ENCODE peak calls at places on chromosomes 12 and 14, in four cellular contexts. Y, K, B and G are unnamed samples.

GRCh38 chr12:111413442-111414086 is 7.8 kb downstream of the SH2B3 start:
- DNase-seq in K (no peak), B (peak; percentile 62), Y (no peak), G (no peak)

GRCh38 chr14:55433880-55434804 is 6.3 kb downstream of the TBPL2 start:
- DNase-seq in B (no peak), Y (no peak), K (no peak), G (no peak)

GRCh38 chr12:12927211-12928079 is 24.5 kb downstream of the GPRC5D start:
- DNase-seq in K (peak; percentile 88), Y (peak; percentile 7), B (peak; percentile 82), G (no peak)

GRCh38 chr12:6199531-6200265 is 502 bp upstream of the CD9 start:
- DNase-seq in Y (no peak), B (no peak), K (no peak), G (peak; percentile 24)

GRCh38 chr12:27772328-27773049 is 7.5 kb upstream of the KLHL42 start:
- DNase-seq in K (no peak), B (no peak), Y (no peak), G (no peak)

GRCh38 chr12:64814432-64814831 is 10.0 kb upstream of the TBC1D30 start:
- DNase-seq in Y (no peak), B (no peak), K (no peak), G (no peak)

GRCh38 chr12:120439646-120440247 is 1.8 kb downstream of the COX6A1 start:
- DNase-seq in B (peak; percentile 54), K (peak; percentile 66), Y (peak; percentile 68), G (peak; percentile 21)

GRCh38 chr12:6538420-6539275 is 4.3 kb downstream of the GAPDH start:
- DNase-seq in K (no peak), B (no peak), Y (no peak), G (no peak)

GRCh38 chr12:47087088-47087688 is 7.4 kb upstream of the AMIGO2 start:
- DNase-seq in B (no peak), K (no peak), Y (no peak), G (no peak)

GRCh38 chr12:22060261-22060660 is 14.2 kb downstream of the CMAS start:
- DNase-seq in Y (no peak), K (no peak), B (no peak), G (no peak)

GRCh38 chr12:128693771-128694170 is 130.0 kb downstream of the SLC15A4 start:
- DNase-seq in K (no peak), Y (no peak), B (no peak), G (no peak)
- TF ChIP-seq CTCF in K (no peak), Y (no peak), B (no peak), G (no peak)

DNA sequence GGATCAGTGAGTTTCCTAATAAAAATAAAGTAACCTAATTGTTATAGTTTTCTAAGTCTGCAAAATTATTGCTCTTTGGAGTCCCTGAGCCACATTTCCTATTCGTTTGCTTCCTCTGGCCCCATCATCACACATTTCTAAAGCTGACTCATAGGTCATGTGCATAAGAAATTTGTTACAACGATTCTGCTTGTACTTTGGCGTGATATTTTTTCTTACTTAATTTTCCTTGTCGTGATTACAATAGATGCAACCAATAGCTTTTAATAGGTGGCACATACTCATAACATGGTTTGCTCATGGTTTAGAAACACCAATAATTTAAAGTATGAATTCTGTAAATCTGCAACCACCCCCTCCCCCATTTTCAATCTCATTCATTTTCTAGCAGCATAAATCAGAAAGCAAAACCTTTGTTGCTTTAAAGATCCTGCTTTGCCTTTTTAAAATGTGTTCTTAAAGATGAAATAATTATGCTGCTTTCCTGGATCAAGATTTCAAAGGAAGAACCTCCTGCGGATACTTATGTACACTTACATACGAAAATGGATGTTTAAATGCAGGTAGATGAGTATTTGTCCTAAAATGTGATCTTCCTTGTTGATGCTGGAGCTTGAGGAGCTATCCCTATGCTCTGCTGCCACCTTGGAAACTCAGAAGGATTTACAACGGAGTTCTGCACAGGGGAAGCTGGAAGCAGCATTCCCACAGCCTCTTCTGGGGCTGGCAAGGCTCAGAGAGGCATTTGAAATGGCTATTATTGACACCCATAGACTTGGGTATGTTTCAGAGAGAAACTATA is 1.7 kb upstream of the FLRT2 start:
- DNase-seq in B (peak; percentile 93), K (no peak), Y (no peak), G (no peak)
- TF ChIP-seq CTCF in B (peak; percentile 79), K (no peak), Y (no peak), G (no peak)

DNA sequence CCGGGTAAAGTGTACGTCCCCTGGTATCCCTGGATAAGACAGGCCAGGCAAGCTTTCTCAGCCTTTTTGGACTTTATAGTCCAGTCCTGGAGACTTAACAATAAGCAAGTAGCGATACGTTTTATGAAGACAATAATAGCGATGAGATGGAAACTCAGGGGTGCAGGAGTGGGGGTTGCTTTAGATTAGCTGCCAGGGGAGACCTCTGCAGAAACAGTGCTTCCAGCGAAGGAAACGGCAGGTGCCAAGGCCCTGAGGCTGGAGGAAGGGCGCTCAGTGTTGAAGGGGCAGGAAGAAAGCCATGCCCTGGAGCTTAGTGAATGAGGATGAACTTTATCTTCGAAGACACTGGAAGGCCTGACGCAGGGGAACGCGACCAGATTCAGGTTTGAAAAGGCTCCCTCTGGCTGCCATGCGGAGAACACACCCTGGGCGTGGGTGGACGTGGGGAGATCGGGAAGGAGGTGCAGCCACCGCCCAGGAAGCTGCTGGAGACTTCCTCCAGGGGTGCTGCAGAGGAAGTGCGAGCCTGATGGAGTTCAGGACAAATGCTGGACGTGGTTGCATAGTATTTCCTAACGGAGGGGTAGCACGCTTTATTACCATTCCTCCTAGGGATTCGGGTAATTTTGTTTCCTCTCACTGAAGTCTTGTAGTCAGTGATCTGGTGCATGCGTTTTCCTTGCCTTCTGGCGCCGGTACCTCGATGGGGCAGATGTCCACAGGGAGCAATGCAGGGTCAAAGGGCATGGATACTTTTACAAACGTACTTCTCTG is 26.1 kb upstream of the UBC start:
- DNase-seq in Y (peak; percentile 66), K (peak; percentile 83), B (peak; percentile 88), G (peak; percentile 62)
- TF ChIP-seq CTCF in Y (peak; percentile 97), K (peak; percentile 75), B (peak; percentile 87), G (no peak)

GRCh38 chr12:14937689-14938088 is 648 bp downstream of the ERP27 start:
- DNase-seq in K (no peak), Y (no peak), B (no peak), G (no peak)
- TF ChIP-seq CTCF in K (no peak), Y (peak; percentile 59), B (no peak), G (no peak)

GRCh38 chr12:75294797-75295196 is 35.3 kb downstream of the CAPS2 start:
- DNase-seq in B (no peak), K (no peak), Y (no peak), G (no peak)

GRCh38 chr12:75294338-75294737 is 35.8 kb downstream of the CAPS2 start:
- DNase-seq in B (no peak), K (no peak), Y (no peak), G (no peak)

GRCh38 chr12:75291014-75291413 is 39.1 kb downstream of the CAPS2 start:
- DNase-seq in K (no peak), B (no peak), Y (no peak), G (no peak)

GRCh38 chr12:75289678-75290200 is 40.4 kb downstream of the CAPS2 start:
- DNase-seq in K (no peak), B (peak; percentile 57), Y (no peak), G (no peak)
- TF ChIP-seq CTCF in K (peak; percentile 39), B (no peak), Y (no peak), G (no peak)

GRCh38 chr12:100827901-100828520 is 33.4 kb downstream of the ANO4 start:
- DNase-seq in K (no peak), B (peak; percentile 61), Y (no peak), G (no peak)
- TF ChIP-seq CTCF in K (peak; percentile 59), B (peak; percentile 96), Y (no peak), G (no peak)

GRCh38 chr12:105985383-105985782 is 153.4 kb downstream of the NUAK1 start:
- DNase-seq in Y (no peak), B (no peak), K (no peak), G (no peak)

GRCh38 chr12:105986779-105987686 is 151.7 kb downstream of the NUAK1 start:
- DNase-seq in K (no peak), B (peak; percentile 53), Y (no peak), G (no peak)

GRCh38 chr12:105982022-105982421 is 156.7 kb downstream of the NUAK1 start:
- DNase-seq in K (no peak), Y (no peak), B (no peak), G (no peak)

GRCh38 chr12:105980533-105980932 is 158.2 kb downstream of the NUAK1 start:
- DNase-seq in Y (no peak), K (no peak), B (no peak), G (no peak)

GRCh38 chr12:105983622-105984325 is 155.0 kb downstream of the NUAK1 start:
- DNase-seq in Y (no peak), B (peak; percentile 74), K (no peak), G (no peak)
- TF ChIP-seq CTCF in Y (no peak), B (no peak), K (no peak), G (no peak)